ENCODE peak calls at places on chromosomes 1 and 21, in seven cellular contexts. U is psoas muscle, K is AG04450, B is lower lobe of right lung, L is prostate gland, M is pancreas, R is sigmoid colon. W is an unnamed sample.
A peak's percentile ranks its signal among the peaks of the same experiment; 100 is the strongest.

GRCh38 chr21:45329261-45330074 is 41.8 kb upstream of the POFUT2 start:
- DNase-seq in U (peak; percentile 10), K (no peak), B (peak; percentile 70), L (no peak), M (peak; percentile 74), R (peak; percentile 70), W (no peak)

GRCh38 chr21:28148400-28149064 is 844.1 kb downstream of the LTN1 start:
- DNase-seq in U (no peak), K (no peak), B (no peak), L (no peak), M (peak; percentile 40), R (no peak), W (no peak)

GRCh38 chr1:108639899-108640560 is 20.9 kb downstream of the HENMT1 start:
- DNase-seq in U (no peak), K (no peak), B (no peak), L (no peak), M (no peak), R (no peak), W (no peak)

GRCh38 chr21:40186036-40186435 is 318.8 kb downstream of the PCP4 start:
- DNase-seq in U (no peak), K (no peak), B (no peak), L (no peak), M (no peak), R (no peak), W (no peak)

GRCh38 chr1:173297798-173298391 is 90.8 kb upstream of the TNFSF4 start:
- DNase-seq in U (no peak), K (no peak), B (no peak), L (no peak), M (no peak), R (no peak), W (no peak)

GRCh38 chr1:162538815-162539431 is 22.6 kb upstream of the UAP1 start:
- DNase-seq in U (no peak), K (peak; percentile 75), B (no peak), L (no peak), M (no peak), R (no peak), W (no peak)

GRCh38 chr1:3161130-3161840 is 92.3 kb downstream of the PRDM16 start:
- DNase-seq in U (no peak), K (no peak), B (no peak), L (no peak), M (no peak), R (no peak), W (no peak)

GRCh38 chr1:17108786-17109185 is 10.5 kb downstream of the PADI2 start:
- DNase-seq in U (no peak), K (no peak), B (no peak), L (peak; percentile 74), M (no peak), R (no peak), W (no peak)

GRCh38 chr1:196450143-196450911 is 157.9 kb downstream of the KCNT2 start:
- DNase-seq in U (no peak), K (no peak), B (no peak), L (no peak), M (no peak), R (no peak), W (no peak)

GRCh38 chr1:168507271-168507670 is 36.5 kb downstream of the XCL2 start:
- DNase-seq in U (no peak), K (no peak), B (no peak), L (no peak), M (peak; percentile 24), R (no peak), W (no peak)

GRCh38 chr1:227043755-227044154 is 103.7 kb downstream of the COQ8A start:
- DNase-seq in U (no peak), K (peak; percentile 3), B (no peak), L (no peak), M (no peak), R (no peak), W (no peak)

GRCh38 chr1:74771913-74772515 is 39.1 kb downstream of the TYW3 start:
- DNase-seq in U (no peak), K (peak; percentile 8), B (no peak), L (peak; percentile 7), M (peak; percentile 15), R (no peak), W (no peak)

GRCh38 chr21:15084668-15085067 is 19.9 kb upstream of the NRIP1 start:
- DNase-seq in U (no peak), K (no peak), B (no peak), L (no peak), M (peak; percentile 10), R (no peak), W (no peak)

GRCh38 chr1:44354268-44354839 is 703 bp downstream of the ERI3 start:
- DNase-seq in U (no peak), K (no peak), B (no peak), L (peak; percentile 14), M (no peak), R (no peak), W (no peak)

GRCh38 chr21:33634254-33634653 is 7.3 kb downstream of the CRYZL1 start:
- DNase-seq in U (no peak), K (no peak), B (no peak), L (no peak), M (no peak), R (no peak), W (no peak)

GRCh38 chr1:10827377-10828333 is 31.2 kb upstream of the CASZ1 start:
- DNase-seq in U (no peak), K (no peak), B (no peak), L (no peak), M (no peak), R (no peak), W (no peak)

GRCh38 chr1:64829411-64830033 is 84.6 kb downstream of the RAVER2 start:
- DNase-seq in U (no peak), K (no peak), B (no peak), L (no peak), M (no peak), R (no peak), W (no peak)

GRCh38 chr1:64499966-64500365 is 30.0 kb downstream of the CACHD1 start:
- DNase-seq in U (no peak), K (no peak), B (no peak), L (no peak), M (peak; percentile 26), R (no peak), W (no peak)

GRCh38 chr21:37878946-37879660 is 37.2 kb downstream of the KCNJ6 start:
- DNase-seq in U (no peak), K (peak; percentile 47), B (no peak), L (no peak), M (no peak), R (no peak), W (no peak)

GRCh38 chr1:239723821-239724367 is 337.5 kb downstream of the CHRM3 start:
- DNase-seq in U (no peak), K (no peak), B (no peak), L (no peak), M (no peak), R (no peak), W (no peak)

GRCh38 chr1:115141145-115141454 is 51.8 kb upstream of the TSPAN2 start:
- DNase-seq in U (no peak), K (no peak), B (no peak), L (no peak), M (no peak), R (no peak), W (no peak)

GRCh38 chr1:58818075-58818474 is 34.2 kb upstream of the JUN start:
- DNase-seq in U (no peak), K (peak; percentile 86), B (no peak), L (no peak), M (no peak), R (no peak), W (no peak)

GRCh38 chr1:58816072-58816746 is 32.4 kb upstream of the JUN start:
- DNase-seq in U (peak; percentile 93), K (peak; percentile 70), B (peak; percentile 97), L (peak; percentile 88), M (peak; percentile 90), R (peak; percentile 96), W (peak; percentile 93)

GRCh38 chr1:58815069-58815679 is 31.3 kb upstream of the JUN start:
- DNase-seq in U (peak; percentile 86), K (peak; percentile 93), B (peak; percentile 95), L (peak; percentile 83), M (peak; percentile 86), R (peak; percentile 93), W (peak; percentile 89)

GRCh38 chr1:58815680-58816071 is 31.8 kb upstream of the JUN start:
- DNase-seq in U (no peak), K (no peak), B (no peak), L (peak; percentile 30), M (peak; percentile 41), R (no peak), W (no peak)

GRCh38 chr1:58816747-58817221 is 32.9 kb upstream of the JUN start:
- DNase-seq in U (no peak), K (no peak), B (no peak), L (no peak), M (no peak), R (no peak), W (no peak)
- H3K4me3 ChIP-seq in U (peak overlapping the region; percentile 65), K (peak overlapping the region; percentile 48), B (peak overlapping the region; percentile 75), L (peak overlapping the region; percentile 59), M (peak overlapping the region; percentile 61), R (peak overlapping the region; percentile 66), W (peak overlapping the region; percentile 81)

GRCh38 chr1:193140254-193140653 is 18.4 kb downstream of the CDC73 start:
- DNase-seq in U (no peak), K (no peak), B (no peak), L (no peak), M (no peak), R (no peak), W (no peak)
- H3K27ac ChIP-seq in U (no peak overlapping the region), K (no peak overlapping the region), B (no peak overlapping the region), L (no peak overlapping the region), M (no peak overlapping the region), R (no peak overlapping the region), W (no peak overlapping the region)

DNA sequence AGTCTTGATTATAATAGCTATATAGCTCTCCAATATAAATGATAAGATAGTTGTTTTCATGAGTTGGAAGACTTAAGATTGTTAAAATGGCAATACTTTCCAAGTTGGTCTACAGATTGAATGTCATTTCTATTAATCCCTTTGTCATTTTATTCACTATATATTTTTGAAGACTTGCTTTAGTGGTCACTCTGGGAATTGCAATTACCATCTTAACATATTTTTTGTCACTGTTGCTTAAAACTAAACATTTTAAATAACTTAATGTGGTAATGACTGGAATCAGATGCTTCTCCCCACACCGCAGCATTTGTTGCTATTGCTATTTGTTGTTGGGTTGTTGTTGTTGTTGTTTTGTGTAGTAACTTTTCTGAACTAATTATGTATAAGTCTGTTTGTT is 1592.9 kb downstream of the MRPL39 start:
- DNase-seq in U (no peak), K (no peak), B (no peak), L (no peak), M (no peak), R (no peak), W (no peak)
- TF ChIP-seq CTCF in U (no peak), K (peak; percentile 30), B (no peak), L (peak; percentile 6), M (no peak), R (no peak), W (no peak)

GRCh38 chr1:15220825-15221431 is 26.1 kb upstream of the FHAD1 start:
- DNase-seq in U (no peak), K (no peak), B (no peak), L (no peak), M (no peak), R (peak; percentile 62), W (no peak)

GRCh38 chr1:15220024-15220392 is 27.0 kb upstream of the FHAD1 start:
- DNase-seq in U (no peak), K (no peak), B (no peak), L (no peak), M (no peak), R (no peak), W (no peak)

GRCh38 chr1:15218287-15219279 is 28.4 kb upstream of the FHAD1 start:
- DNase-seq in U (no peak), K (no peak), B (no peak), L (no peak), M (no peak), R (peak; percentile 54), W (no peak)

GRCh38 chr1:15217654-15218053 is 29.4 kb upstream of the FHAD1 start:
- DNase-seq in U (no peak), K (no peak), B (no peak), L (no peak), M (no peak), R (peak; percentile 20), W (no peak)

GRCh38 chr1:15219280-15220023 is 27.6 kb upstream of the FHAD1 start:
- DNase-seq in U (no peak), K (no peak), B (no peak), L (no peak), M (no peak), R (peak; percentile 60), W (no peak)
- H3K4me3 ChIP-seq in U (no peak overlapping the region), K (no peak overlapping the region), B (no peak overlapping the region), L (no peak overlapping the region), M (no peak overlapping the region), R (no peak overlapping the region), W (no peak overlapping the region)